ENCODE peak calls at places on chromosomes 3 and 15, in nine cellular contexts. Z is activated T-cell treated with anti-CD3 and anti-CD28 coated beads, Interleukin-2, amount 50 U/mL, for 48 hours; P is activated CD4-positive, CD25-positive, alpha-beta regulatory T cell treated with anti-CD3 and anti-CD28 coated beads, Interleukin-2, amount 50 U/mL, for 16 hours; J is heart left ventricle; L is EH; V is activated CD8-positive, alpha-beta T cell treated with anti-CD3 and anti-CD28 coated beads for 36 hours; U is left cardiac atrium; G is tibial nerve; O is progenitor cell of endocrine pancreas. B is an unnamed sample.

GRCh38 chr15:92657486-92657885 is 1.9 kb upstream of the FAM174B start:
- DNase-seq in J (no peak), L (no peak), G (no peak), P (no peak), Z (no peak), V (no peak), O (no peak), U (no peak), B (no peak)

GRCh38 chr3:124797426-124797945 is 67.2 kb downstream of the UMPS start:
- DNase-seq in U (no peak), L (no peak), J (no peak), Z (no peak), V (no peak), P (no peak), O (no peak), G (no peak), B (no peak)

GRCh38 chr15:58060575-58060974 is 4.9 kb downstream of the ALDH1A2 start:
- DNase-seq in O (no peak), Z (no peak), U (no peak), G (no peak), J (no peak), P (no peak), L (no peak), V (no peak), B (no peak)

GRCh38 chr15:31274496-31275330 is 51.9 kb upstream of the KLF13 start:
- DNase-seq in L (no peak), Z (no peak), P (no peak), O (no peak), G (no peak), J (peak), U (no peak), V (no peak), B (no peak)

GRCh38 chr3:182349051-182349450 is 444.3 kb upstream of the ATP11B start:
- DNase-seq in Z (no peak), U (no peak), L (no peak), O (no peak), J (no peak), P (no peak), G (no peak), V (no peak), B (no peak)

GRCh38 chr3:113574213-113574612 is 41.9 kb downstream of the SIDT1 start:
- DNase-seq in O (no peak), J (no peak), P (no peak), Z (no peak), G (no peak), V (no peak), L (no peak), U (no peak), B (no peak)

GRCh38 chr15:64842986-64843561 is 1.4 kb downstream of the PLEKHO2 start:
- DNase-seq in Z (peak), V (no peak), P (no peak), O (no peak), U (peak), G (peak), L (peak), J (peak), B (no peak)

GRCh38 chr3:18119866-18120265 is 305.3 kb downstream of the SATB1 start:
- DNase-seq in V (no peak), G (no peak), L (peak), Z (no peak), O (no peak), J (no peak), U (no peak), P (no peak), B (no peak)

GRCh38 chr3:48400824-48401433 is 28.9 kb downstream of the FBXW12 start:
- DNase-seq in L (peak), V (peak), Z (peak), G (no peak), O (no peak), U (peak), J (peak), P (peak), B (peak)

GRCh38 chr3:123635717-123636116 is 50.9 kb upstream of the HACD2 start:
- DNase-seq in V (no peak), Z (no peak), L (no peak), U (no peak), G (no peak), O (no peak), P (no peak), J (no peak), B (peak)

GRCh38 chr15:90553248-90553745 is 23.6 kb downstream of the CRTC3 start:
- DNase-seq in J (no peak), V (no peak), U (no peak), Z (no peak), P (no peak), L (peak), G (no peak), O (no peak), B (peak)

GRCh38 chr3:111269782-111270181 is 198.2 kb downstream of the NECTIN3 start:
- DNase-seq in O (no peak), J (no peak), U (no peak), L (no peak), P (no peak), V (no peak), G (no peak), Z (no peak), B (no peak)

GRCh38 chr3:7929319-7929889 is 572.2 kb upstream of the LMCD1 start:
- DNase-seq in Z (no peak), J (no peak), O (no peak), G (no peak), U (no peak), P (no peak), L (no peak), V (no peak), B (no peak)